ENCODE peak calls at places on chromosomes 4 and X, in four cellular contexts. G, C, U and E are unnamed samples.
A peak's percentile ranks its signal among the peaks of the same experiment; 100 is the strongest.

GRCh38 chrX:40154229-40154852 is 56.6 kb upstream of the BCOR start:
- DNase-seq in G (no peak), U (no peak), C (no peak), E (no peak)

GRCh38 chr4:142550955-142551354 is 295.1 kb downstream of the INPP4B start:
- DNase-seq in G (no peak), C (no peak), U (no peak), E (no peak)

GRCh38 chr4:130233377-130234047 is 1137.6 kb downstream of the C4orf33 start:
- DNase-seq in C (no peak), G (no peak), U (no peak), E (peak; percentile 13)

GRCh38 chr4:186902361-186902760 is 178.7 kb upstream of the FAT1 start:
- DNase-seq in U (no peak), C (no peak), G (no peak), E (no peak)

GRCh38 chrX:49915352-49916222 is 6.8 kb upstream of the CLCN5 start:
- DNase-seq in U (peak; percentile 26), C (peak; percentile 21), G (peak; percentile 49), E (peak; percentile 35)

GRCh38 chrX:21167028-21167427 is 207.2 kb upstream of the CNKSR2 start:
- DNase-seq in G (no peak), C (no peak), U (no peak), E (no peak)

GRCh38 chrX:56728752-56729151 is 291 bp upstream of the NBDY start:
- DNase-seq in G (peak; percentile 50), U (no peak), C (no peak), E (peak; percentile 32)

GRCh38 chrX:28178206-28178605 is 197.0 kb upstream of the DCAF8L1 start:
- DNase-seq in C (no peak), U (no peak), G (no peak), E (no peak)

GRCh38 chrX:68249401-68249831 is 183.9 kb downstream of the OPHN1 start:
- DNase-seq in U (no peak), C (no peak), G (no peak), E (peak; percentile 56)

GRCh38 chr4:7411491-7411890 is 23.2 kb downstream of the PSAPL1 start:
- DNase-seq in C (no peak), G (no peak), U (no peak), E (no peak)

GRCh38 chr4:181959121-181959520 is 284.1 kb upstream of the TENM3 start:
- DNase-seq in G (no peak), U (no peak), C (peak; percentile 89), E (peak; percentile 57)

GRCh38 chr4:65861993-65862392 is 191.7 kb upstream of the EPHA5 start:
- DNase-seq in G (no peak), C (no peak), U (no peak), E (no peak)

GRCh38 chr4:146132445-146132844 is 43.1 kb upstream of the LSM6 start:
- DNase-seq in G (no peak), C (no peak), U (no peak), E (no peak)

GRCh38 chr4:74453846-74454742 is 9.2 kb downstream of the AREG start:
- DNase-seq in C (no peak), U (no peak), G (no peak), E (no peak)

GRCh38 chr4:67558493-67558892 is at the start of gene STAP1:
- DNase-seq in G (no peak), U (peak; percentile 6), C (no peak), E (no peak)

GRCh38 chrX:65073233-65073632 is 97.0 kb upstream of the ZC4H2 start:
- DNase-seq in G (no peak), C (no peak), U (no peak), E (no peak)

GRCh38 chrX:120819126-120819525 is 56.5 kb downstream of the CT47B1 start:
- DNase-seq in U (no peak), G (no peak), C (no peak), E (no peak)

GRCh38 chr4:104128031-104128849 is 366.5 kb downstream of the CXXC4 start:
- DNase-seq in C (no peak), G (no peak), U (no peak), E (no peak)

GRCh38 chr4:37973481-37973880 is 13.3 kb downstream of the PTTG2 start:
- DNase-seq in C (no peak), G (no peak), U (no peak), E (no peak)

GRCh38 chr4:38302910-38303309 is 342.7 kb downstream of the PTTG2 start:
- DNase-seq in U (no peak), G (no peak), C (no peak), E (no peak)

GRCh38 chrX:15511563-15511962 is 11.0 kb downstream of the BMX start:
- DNase-seq in G (peak; percentile 80), C (no peak), U (no peak), E (no peak)

GRCh38 chr4:74531952-74532794 is 87.2 kb downstream of the AREG start:
- DNase-seq in U (no peak), C (peak; percentile 54), G (peak; percentile 87), E (peak; percentile 98)

GRCh38 chr4:130183096-130183495 is 1087.1 kb downstream of the C4orf33 start:
- DNase-seq in C (no peak), G (no peak), U (no peak), E (peak; percentile 1)

GRCh38 chr4:173414456-173414855 is 15.5 kb upstream of the SCRG1 start:
- DNase-seq in C (no peak), U (no peak), G (no peak), E (no peak)

GRCh38 chrX:26146024-26146423 is 7.9 kb downstream of the MAGEB18 start:
- DNase-seq in G (peak; percentile 41), C (no peak), U (no peak), E (no peak)

GRCh38 chr4:15382669-15383273 is 45.1 kb upstream of the C1QTNF7 start:
- DNase-seq in G (no peak), C (no peak), U (no peak), E (no peak)
- H3K27me3 ChIP-seq in G (no peaks in the 10 kb centered on the region), C (peaks cover 2% of the 10 kb centered on the region), U (no peaks in the 10 kb centered on the region), E (no peaks in the 10 kb centered on the region)

DNA sequence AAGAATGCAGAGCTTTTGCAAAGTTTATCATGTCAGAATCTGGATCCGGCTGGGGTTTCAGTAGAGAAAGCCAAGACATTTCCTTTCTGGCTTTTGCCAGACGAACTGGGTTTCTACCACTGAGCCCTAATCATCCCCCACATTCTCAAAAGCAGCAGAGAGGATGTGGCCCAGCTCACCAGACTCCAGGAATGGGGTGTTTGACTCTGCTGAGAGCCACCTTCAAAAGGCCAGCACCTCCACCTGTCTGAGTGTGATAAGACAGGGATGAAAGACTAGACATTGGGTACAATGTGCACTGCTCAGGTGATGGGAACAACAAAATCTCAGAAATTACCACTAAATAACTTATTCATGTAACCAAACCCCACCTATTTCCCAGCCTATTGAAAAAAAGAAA is 25.7 kb upstream of the CCKAR start:
- DNase-seq in G (no peak), C (no peak), U (no peak), E (no peak)
- H3K27me3 ChIP-seq in G (peaks cover 2% of the 10 kb centered on the region), C (no peaks in the 10 kb centered on the region), U (no peaks in the 10 kb centered on the region), E (no peaks in the 10 kb centered on the region)

DNA sequence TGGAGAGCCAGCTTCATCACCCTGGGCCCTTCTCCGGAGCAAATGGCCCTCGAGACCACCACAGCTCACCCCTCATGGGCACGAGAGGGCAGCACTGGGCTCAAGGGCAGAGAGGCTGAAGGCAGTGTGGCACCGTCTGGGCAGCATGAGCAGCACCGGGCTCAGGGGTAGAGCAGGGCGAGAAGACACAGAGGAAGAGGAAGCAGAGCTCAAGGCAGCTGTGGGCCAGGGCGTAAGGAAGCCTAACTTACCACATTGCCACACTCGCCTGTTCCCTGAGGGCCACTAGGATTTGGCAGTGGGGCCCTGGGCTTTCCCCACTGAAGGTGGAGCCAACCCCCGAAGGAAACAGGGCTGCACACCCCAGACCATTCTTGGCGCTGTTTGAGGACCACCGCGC is 15.5 kb downstream of the ZNF185 start:
- DNase-seq in C (no peak), U (no peak), G (no peak), E (no peak)
- H3K27me3 ChIP-seq in C (no peaks in the 10 kb centered on the region), U (no peaks in the 10 kb centered on the region), G (no peaks in the 10 kb centered on the region), E (no peaks in the 10 kb centered on the region)

GRCh38 chrX:3420316-3420715 is 73.9 kb upstream of the MXRA5 start:
- DNase-seq in G (no peak), C (no peak), U (no peak), E (no peak)

DNA sequence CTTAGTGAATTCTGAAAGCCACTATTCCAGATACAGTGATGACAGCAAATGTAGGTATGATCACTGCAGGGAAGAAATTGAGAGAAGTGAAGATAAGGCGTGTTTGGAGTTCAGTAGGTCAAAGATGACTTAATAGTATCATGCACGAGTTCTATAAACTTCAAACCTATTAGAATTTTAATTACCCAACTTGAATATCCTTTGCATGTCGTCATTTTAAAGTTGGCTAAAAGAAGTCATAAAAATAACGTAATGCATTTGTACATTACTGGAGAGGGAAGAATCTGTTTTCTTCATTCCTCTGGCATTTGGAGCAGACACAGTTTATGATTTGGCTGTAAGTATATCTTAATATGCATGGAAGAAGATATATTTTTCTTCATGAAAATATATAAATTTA is 68.6 kb upstream of the MXRA5 start:
- DNase-seq in G (no peak), U (no peak), C (peak; percentile 8), E (no peak)
- H3K27me3 ChIP-seq in G (no peaks in the 10 kb centered on the region), U (no peaks in the 10 kb centered on the region), C (no peaks in the 10 kb centered on the region), E (no peaks in the 10 kb centered on the region)

GRCh38 chrX:34559325-34559724 is 97.8 kb downstream of the TMEM47 start:
- DNase-seq in U (no peak), G (peak; percentile 40), C (peak; percentile 2), E (peak; percentile 34)

GRCh38 chrX:34560180-34560579 is 96.9 kb downstream of the TMEM47 start:
- DNase-seq in C (no peak), G (no peak), U (no peak), E (no peak)

GRCh38 chrX:34563809-34564208 is 93.3 kb downstream of the TMEM47 start:
- DNase-seq in U (no peak), G (no peak), C (no peak), E (peak; percentile 8)

GRCh38 chrX:34563061-34563460 is 94.0 kb downstream of the TMEM47 start:
- DNase-seq in C (no peak), G (no peak), U (no peak), E (no peak)

GRCh38 chrX:34562006-34562405 is 95.1 kb downstream of the TMEM47 start:
- DNase-seq in G (peak; percentile 49), C (no peak), U (no peak), E (peak; percentile 1)
- H3K27me3 ChIP-seq in G (no peaks in the 10 kb centered on the region), C (no peaks in the 10 kb centered on the region), U (no peaks in the 10 kb centered on the region), E (no peaks in the 10 kb centered on the region)

DNA sequence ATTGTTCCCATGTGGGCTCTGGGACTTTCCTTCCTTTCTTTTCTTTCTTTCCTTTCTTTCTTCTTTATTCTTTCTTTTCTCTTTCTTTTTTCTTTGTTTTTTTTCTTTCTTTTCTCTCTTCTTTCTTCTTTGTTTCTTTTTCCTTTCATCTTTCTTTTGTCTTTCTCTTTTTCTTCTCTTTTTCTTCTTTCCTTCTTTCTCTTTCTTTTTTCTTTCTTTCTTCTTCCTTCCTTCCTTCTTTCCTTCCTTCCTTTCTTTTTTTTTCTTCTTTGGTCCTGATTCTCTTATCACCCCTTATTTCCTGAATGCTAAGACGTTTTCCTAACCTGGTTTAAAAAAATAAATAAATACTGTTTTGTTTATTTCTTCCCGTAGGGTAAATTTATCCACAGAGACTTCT is 93.2 kb downstream of the CRLF2 start:
- DNase-seq in U (no peak), C (no peak), G (no peak), E (no peak)
- H3K27me3 ChIP-seq in U (no peaks in the 10 kb centered on the region), C (no peaks in the 10 kb centered on the region), G (no peaks in the 10 kb centered on the region), E (no peaks in the 10 kb centered on the region)

GRCh38 chrX:114097411-114097810 is 486.5 kb upstream of the HTR2C start:
- DNase-seq in G (no peak), U (no peak), C (no peak), E (no peak)
- H3K27me3 ChIP-seq in G (no peaks in the 10 kb centered on the region), U (no peaks in the 10 kb centered on the region), C (no peaks in the 10 kb centered on the region), E (no peaks in the 10 kb centered on the region)